ENCODE peak calls at places on chromosomes 1 and 21, in eight cellular contexts. P is AG04450; D is endothelial cell; E is CD8-positive, alpha-beta T cell; Z is BJ; J is astrocyte; B is thoracic aorta; L is fibroblast of mammary gland. V is an unnamed sample.

GRCh38 chr1:204417231-204417997 is 5.8 kb upstream of the PPP1R15B start:
- DNase-seq in P (peak; percentile 86), D (no peak), E (no peak), Z (peak; percentile 98), J (peak; percentile 98), B (peak; percentile 71), L (peak; percentile 98), V (peak; percentile 90)

GRCh38 chr1:37865348-37866119 is 6.1 kb upstream of the MTF1 start:
- DNase-seq in P (no peak), D (no peak), E (no peak), Z (no peak), J (peak; percentile 10), B (no peak), L (peak; percentile 73), V (no peak)

GRCh38 chr1:89833183-89834077 is 12.6 kb downstream of the LRRC8D start:
- DNase-seq in P (no peak), D (no peak), E (no peak), Z (no peak), J (no peak), B (no peak), L (no peak), V (no peak)

GRCh38 chr1:8276932-8277331 is 41.0 kb upstream of the SLC45A1 start:
- DNase-seq in P (no peak), D (no peak), E (no peak), Z (no peak), J (no peak), B (no peak), L (no peak), V (no peak)

GRCh38 chr21:44337428-44337827 is 1.8 kb downstream of the CFAP410 start:
- DNase-seq in P (no peak), D (no peak), E (no peak), Z (no peak), J (no peak), B (no peak), L (no peak), V (no peak)

GRCh38 chr1:54851928-54852524 is 35.0 kb downstream of the DHCR24 start:
- DNase-seq in P (no peak), D (no peak), E (no peak), Z (no peak), J (no peak), B (no peak), L (no peak), V (no peak)

GRCh38 chr1:52590275-52590674 is 11.9 kb upstream of the GPX7 start:
- DNase-seq in P (no peak), D (no peak), E (no peak), Z (no peak), J (no peak), B (no peak), L (no peak), V (no peak)

GRCh38 chr1:50605186-50605875 is 182.1 kb upstream of the DMRTA2 start:
- DNase-seq in P (no peak), D (peak; percentile 45), E (no peak), Z (no peak), J (peak; percentile 27), B (no peak), L (peak; percentile 48), V (peak; percentile 3)

GRCh38 chr1:156524481-156524869 is 23.9 kb upstream of the MEF2D start:
- DNase-seq in P (no peak), D (no peak), E (no peak), Z (no peak), J (no peak), B (no peak), L (no peak), V (no peak)

GRCh38 chr1:36306210-36306901 is at the start of gene SH3D21:
- DNase-seq in P (no peak), D (peak; percentile 56), E (peak; percentile 61), Z (no peak), J (no peak), B (no peak), L (peak; percentile 28), V (no peak)
- TF ChIP-seq CTCF in P (no peak), D (no peak), E (no peak), Z (peak; percentile 28), J (no peak), B (peak; percentile 8), L (no peak), V (peak; percentile 13)

GRCh38 chr1:186142159-186142558 is 232.9 kb downstream of the TPR start:
- DNase-seq in P (no peak), D (no peak), E (no peak), Z (no peak), J (no peak), B (no peak), L (no peak), V (no peak)
- TF ChIP-seq CTCF in P (no peak), D (no peak), E (no peak), Z (no peak), J (no peak), B (no peak), L (no peak), V (no peak)

GRCh38 chr1:158654079-158654478 is 32.4 kb downstream of the SPTA1 start:
- DNase-seq in P (no peak), D (no peak), E (no peak), Z (no peak), J (no peak), B (no peak), L (no peak), V (no peak)

GRCh38 chr1:158652721-158653334 is 33.7 kb downstream of the SPTA1 start:
- DNase-seq in P (no peak), D (no peak), E (no peak), Z (no peak), J (no peak), B (no peak), L (no peak), V (no peak)

GRCh38 chr1:158644479-158644878 is 39.4 kb downstream of the OR10Z1 start:
- DNase-seq in P (no peak), D (no peak), E (no peak), Z (no peak), J (no peak), B (no peak), L (no peak), V (no peak)

GRCh38 chr1:158646465-158646864 is 40.0 kb downstream of the SPTA1 start:
- DNase-seq in P (no peak), D (no peak), E (no peak), Z (no peak), J (no peak), B (no peak), L (no peak), V (no peak)

DNA sequence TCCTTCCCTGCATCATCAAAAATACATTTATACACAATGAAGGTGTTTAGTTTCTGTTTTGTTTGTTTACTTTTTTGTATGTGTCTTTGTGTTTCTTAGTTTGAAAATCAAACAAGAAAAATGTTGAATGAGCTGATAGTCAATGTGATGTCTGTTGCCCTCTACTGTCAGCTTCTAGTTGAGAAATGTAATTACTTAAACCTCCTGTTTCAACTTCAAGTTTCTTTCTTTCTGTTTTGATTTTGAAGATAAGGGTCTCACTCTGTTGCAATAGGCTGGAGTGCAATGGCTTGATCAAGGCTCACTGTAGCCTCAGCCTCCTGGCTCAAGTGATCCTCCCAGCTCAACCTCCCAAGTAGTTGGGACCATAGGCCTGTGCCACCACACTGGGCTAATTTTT is 37.5 kb downstream of the SPTA1 start:
- DNase-seq in P (no peak), D (no peak), E (no peak), Z (no peak), J (no peak), B (no peak), L (no peak), V (no peak)
- TF ChIP-seq CTCF in P (no peak), D (no peak), E (no peak), Z (no peak), J (no peak), B (no peak), L (no peak), V (no peak)

DNA sequence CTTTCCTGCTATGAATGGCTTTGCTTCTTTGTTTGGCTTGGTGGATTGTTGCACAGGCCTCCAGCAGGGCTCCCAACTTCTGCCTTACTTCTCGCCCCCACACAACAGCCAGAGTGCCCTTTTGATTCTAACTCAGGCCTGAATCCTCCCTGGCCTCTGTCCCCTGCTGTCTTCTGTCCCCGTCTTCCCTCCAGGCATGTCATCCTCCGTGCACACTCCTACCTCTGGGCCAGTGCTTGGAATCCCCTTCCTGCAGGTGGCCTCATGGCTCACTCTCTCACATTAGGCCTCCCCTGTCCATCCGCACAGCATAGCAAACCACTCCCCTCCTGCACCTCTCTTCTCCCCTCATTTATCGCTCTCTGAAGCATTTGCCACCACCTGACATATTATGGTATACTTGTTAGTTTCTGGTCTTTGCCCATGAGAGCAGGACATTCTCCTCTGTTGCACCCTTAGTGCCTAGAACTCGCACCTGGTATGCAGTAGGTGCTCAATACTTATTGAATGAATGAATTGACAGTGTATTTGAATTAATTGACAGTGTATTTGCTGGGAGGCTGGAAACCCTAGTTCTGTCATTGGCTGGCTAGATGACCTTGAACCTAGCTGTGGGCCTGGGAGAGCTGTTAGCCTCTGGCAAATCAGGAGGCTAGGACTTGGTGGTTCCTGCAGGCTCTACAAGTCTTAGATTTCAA is 2.9 kb downstream of the ZDHHC18 start:
- DNase-seq in P (no peak), D (no peak), E (no peak), Z (no peak), J (no peak), B (no peak), L (no peak), V (no peak)
- TF ChIP-seq CTCF in P (no peak), D (no peak), E (no peak), Z (no peak), J (no peak), B (no peak), L (no peak), V (no peak)

DNA sequence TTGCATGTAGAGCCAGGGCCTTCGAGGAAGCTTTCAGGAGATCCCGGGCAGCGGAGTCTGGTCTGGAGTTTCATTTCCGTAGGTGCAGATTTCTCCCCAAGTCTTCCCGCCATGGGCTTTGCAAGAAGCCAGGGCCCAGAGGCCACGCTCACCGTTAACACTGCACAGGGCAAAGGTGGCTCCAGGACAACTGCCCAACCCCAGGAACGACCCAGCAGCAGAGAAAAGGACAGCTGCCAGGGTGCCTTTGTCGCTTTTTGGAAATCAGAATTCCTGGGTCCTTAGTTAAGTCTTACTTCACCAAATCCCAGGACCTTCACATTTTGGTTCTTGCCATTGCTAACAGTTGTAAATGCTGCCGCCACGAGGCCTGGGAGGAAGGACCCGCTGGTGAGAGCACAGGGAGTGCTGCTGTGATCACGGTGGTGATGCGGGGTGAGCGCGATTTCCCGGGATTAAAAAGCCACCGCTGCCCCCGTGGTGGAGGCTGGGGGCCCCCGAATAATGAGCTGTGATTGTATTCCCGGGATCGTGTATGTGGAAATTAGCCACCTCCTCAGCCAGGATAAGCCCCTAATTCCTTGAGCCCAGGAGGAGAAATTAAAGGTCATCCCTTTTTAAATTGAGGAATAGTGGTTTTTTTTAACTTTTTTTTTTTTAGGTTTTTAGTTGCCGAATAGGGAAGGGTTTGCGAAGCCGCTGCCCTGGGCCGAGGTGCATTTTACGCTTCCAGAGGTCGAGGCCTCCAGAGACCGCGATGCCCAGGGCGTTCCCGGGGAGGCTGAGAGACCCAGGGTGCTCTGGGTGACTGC is 8.2 kb downstream of the SIM2 start:
- DNase-seq in P (no peak), D (peak; percentile 42), E (no peak), Z (no peak), J (no peak), B (no peak), L (no peak), V (no peak)
- TF ChIP-seq CTCF in P (peak; percentile 23), D (no peak), E (no peak), Z (no peak), J (no peak), B (no peak), L (no peak), V (no peak)

GRCh38 chr1:203217139-203217621 is 12.3 kb downstream of the CHIT1 start:
- DNase-seq in P (no peak), D (peak; percentile 31), E (no peak), Z (no peak), J (no peak), B (no peak), L (no peak), V (no peak)
- TF ChIP-seq CTCF in P (peak; percentile 16), D (no peak), E (no peak), Z (peak; percentile 10), J (no peak), B (no peak), L (no peak), V (no peak)

GRCh38 chr1:151718011-151718431 is 1.4 kb upstream of the CELF3 start:
- DNase-seq in P (no peak), D (no peak), E (no peak), Z (no peak), J (no peak), B (no peak), L (peak; percentile 13), V (no peak)
- TF ChIP-seq CTCF in P (no peak), D (no peak), E (no peak), Z (no peak), J (no peak), B (no peak), L (no peak), V (no peak)